ENCODE peak calls at places on chromosomes 16 and 17, in nine cellular contexts. One of them, this sample, is unnamed.
A peak's percentile ranks its signal among the peaks of the same experiment; 100 is the strongest.

GRCh38 chr17:72424505-72425117 is 303.8 kb downstream of the SOX9 start:
- DNase-seq in gastrocnemius medialis: no peak
- DNase-seq in mammary epithelial cell: no peak
- DNase-seq in tibial nerve: no peak
- DNase-seq in body of pancreas: no peak
- DNase-seq in BE2C: no peak
- DNase-seq in colonic mucosa: no peak
- DNase-seq in esophagus muscularis mucosa: no peak
- DNase-seq in fibroblast of mammary gland: no peak
- DNase-seq in this sample: no peak

GRCh38 chr17:68719431-68719830 is 118.3 kb upstream of the FAM20A start:
- DNase-seq in gastrocnemius medialis: no peak
- DNase-seq in mammary epithelial cell: no peak
- DNase-seq in tibial nerve: no peak
- DNase-seq in body of pancreas: no peak
- DNase-seq in BE2C: no peak
- DNase-seq in colonic mucosa: no peak
- DNase-seq in esophagus muscularis mucosa: no peak
- DNase-seq in fibroblast of mammary gland: peak; percentile 76
- DNase-seq in this sample: no peak

GRCh38 chr17:73787036-73787720 is 142.9 kb upstream of the SDK2 start:
- DNase-seq in gastrocnemius medialis: no peak
- DNase-seq in mammary epithelial cell: no peak
- DNase-seq in tibial nerve: no peak
- DNase-seq in body of pancreas: no peak
- DNase-seq in BE2C: no peak
- DNase-seq in colonic mucosa: no peak
- DNase-seq in esophagus muscularis mucosa: no peak
- DNase-seq in fibroblast of mammary gland: no peak
- DNase-seq in this sample: no peak

GRCh38 chr17:60750645-60751044 is 73.0 kb downstream of the BCAS3 start:
- DNase-seq in gastrocnemius medialis: no peak
- DNase-seq in mammary epithelial cell: no peak
- DNase-seq in tibial nerve: no peak
- DNase-seq in body of pancreas: no peak
- DNase-seq in BE2C: no peak
- DNase-seq in colonic mucosa: no peak
- DNase-seq in esophagus muscularis mucosa: no peak
- DNase-seq in fibroblast of mammary gland: no peak
- DNase-seq in this sample: no peak

GRCh38 chr17:75086496-75087181 is 1.1 kb upstream of the SLC16A5 start:
- DNase-seq in gastrocnemius medialis: no peak
- DNase-seq in mammary epithelial cell: no peak
- DNase-seq in tibial nerve: no peak
- DNase-seq in body of pancreas: no peak
- DNase-seq in BE2C: no peak
- DNase-seq in colonic mucosa: peak; percentile 75
- DNase-seq in esophagus muscularis mucosa: no peak
- DNase-seq in fibroblast of mammary gland: no peak
- DNase-seq in this sample: no peak

GRCh38 chr16:57795431-57795878 is 6.8 kb downstream of the KIFC3 start:
- DNase-seq in gastrocnemius medialis: peak; percentile 61
- DNase-seq in mammary epithelial cell: peak; percentile 71
- DNase-seq in tibial nerve: no peak
- DNase-seq in body of pancreas: peak; percentile 73
- DNase-seq in BE2C: peak; percentile 56
- DNase-seq in colonic mucosa: no peak
- DNase-seq in esophagus muscularis mucosa: no peak
- DNase-seq in fibroblast of mammary gland: peak; percentile 49
- DNase-seq in this sample: no peak

GRCh38 chr17:19337712-19338023 is 24.9 kb downstream of the B9D1 start:
- DNase-seq in gastrocnemius medialis: no peak
- DNase-seq in mammary epithelial cell: no peak
- DNase-seq in tibial nerve: no peak
- DNase-seq in body of pancreas: no peak
- DNase-seq in BE2C: no peak
- DNase-seq in colonic mucosa: no peak
- DNase-seq in esophagus muscularis mucosa: no peak
- DNase-seq in fibroblast of mammary gland: no peak
- DNase-seq in this sample: no peak

GRCh38 chr16:84959784-84960417 is 51.4 kb downstream of the ZDHHC7 start:
- DNase-seq in gastrocnemius medialis: no peak
- DNase-seq in mammary epithelial cell: no peak
- DNase-seq in tibial nerve: no peak
- DNase-seq in body of pancreas: no peak
- DNase-seq in BE2C: no peak
- DNase-seq in colonic mucosa: no peak
- DNase-seq in esophagus muscularis mucosa: no peak
- DNase-seq in fibroblast of mammary gland: no peak
- DNase-seq in this sample: no peak

GRCh38 chr17:59714255-59714654 is 6.8 kb downstream of the VMP1 start:
- DNase-seq in gastrocnemius medialis: no peak
- DNase-seq in mammary epithelial cell: no peak
- DNase-seq in tibial nerve: no peak
- DNase-seq in body of pancreas: no peak
- DNase-seq in BE2C: no peak
- DNase-seq in colonic mucosa: no peak
- DNase-seq in esophagus muscularis mucosa: no peak
- DNase-seq in fibroblast of mammary gland: no peak
- DNase-seq in this sample: no peak

GRCh38 chr16:47144559-47144877 is 773 bp upstream of the NETO2 start:
- DNase-seq in gastrocnemius medialis: no peak
- DNase-seq in mammary epithelial cell: no peak
- DNase-seq in tibial nerve: no peak
- DNase-seq in body of pancreas: no peak
- DNase-seq in BE2C: no peak
- DNase-seq in colonic mucosa: no peak
- DNase-seq in esophagus muscularis mucosa: no peak
- DNase-seq in fibroblast of mammary gland: no peak
- DNase-seq in this sample: no peak

GRCh38 chr17:11467639-11468038 is 130.6 kb upstream of the DNAH9 start:
- DNase-seq in gastrocnemius medialis: no peak
- DNase-seq in mammary epithelial cell: no peak
- DNase-seq in tibial nerve: no peak
- DNase-seq in body of pancreas: no peak
- DNase-seq in BE2C: no peak
- DNase-seq in colonic mucosa: no peak
- DNase-seq in esophagus muscularis mucosa: peak; percentile 29
- DNase-seq in fibroblast of mammary gland: no peak
- DNase-seq in this sample: no peak

GRCh38 chr16:64920211-64920610 is 201.7 kb downstream of the CDH11 start:
- DNase-seq in gastrocnemius medialis: no peak
- DNase-seq in mammary epithelial cell: no peak
- DNase-seq in tibial nerve: no peak
- DNase-seq in body of pancreas: no peak
- DNase-seq in BE2C: no peak
- DNase-seq in colonic mucosa: no peak
- DNase-seq in esophagus muscularis mucosa: no peak
- DNase-seq in fibroblast of mammary gland: no peak
- DNase-seq in this sample: no peak

GRCh38 chr17:18964018-18964351 is 12.0 kb downstream of the SLC5A10 start:
- DNase-seq in gastrocnemius medialis: no peak
- DNase-seq in mammary epithelial cell: no peak
- DNase-seq in tibial nerve: no peak
- DNase-seq in body of pancreas: no peak
- DNase-seq in BE2C: no peak
- DNase-seq in colonic mucosa: no peak
- DNase-seq in esophagus muscularis mucosa: no peak
- DNase-seq in fibroblast of mammary gland: no peak
- DNase-seq in this sample: no peak

GRCh38 chr17:30570596-30571265 is 93.5 kb downstream of the GOSR1 start:
- DNase-seq in gastrocnemius medialis: no peak
- DNase-seq in mammary epithelial cell: no peak
- DNase-seq in tibial nerve: no peak
- DNase-seq in body of pancreas: no peak
- DNase-seq in BE2C: no peak
- DNase-seq in colonic mucosa: no peak
- DNase-seq in esophagus muscularis mucosa: no peak
- DNase-seq in fibroblast of mammary gland: no peak
- DNase-seq in this sample: no peak

GRCh38 chr17:50201226-50201854 is at the start of gene COL1A1:
- DNase-seq in gastrocnemius medialis: no peak
- DNase-seq in mammary epithelial cell: no peak
- DNase-seq in tibial nerve: peak; percentile 76
- DNase-seq in body of pancreas: peak; percentile 31
- DNase-seq in BE2C: no peak
- DNase-seq in colonic mucosa: peak; percentile 73
- DNase-seq in esophagus muscularis mucosa: no peak
- DNase-seq in fibroblast of mammary gland: peak; percentile 85
- DNase-seq in this sample: peak; percentile 97

GRCh38 chr17:22217135-22217534 is 524.8 kb downstream of the KCNJ18 start:
- DNase-seq in gastrocnemius medialis: no peak
- DNase-seq in mammary epithelial cell: no peak
- DNase-seq in tibial nerve: no peak
- DNase-seq in body of pancreas: no peak
- DNase-seq in BE2C: no peak
- DNase-seq in colonic mucosa: no peak
- DNase-seq in esophagus muscularis mucosa: no peak
- DNase-seq in fibroblast of mammary gland: no peak
- DNase-seq in this sample: peak; percentile 67

GRCh38 chr17:67765623-67766022 is 47.9 kb downstream of the NOL11 start:
- DNase-seq in gastrocnemius medialis: no peak
- DNase-seq in mammary epithelial cell: no peak
- DNase-seq in tibial nerve: no peak
- DNase-seq in body of pancreas: no peak
- DNase-seq in BE2C: no peak
- DNase-seq in colonic mucosa: no peak
- DNase-seq in esophagus muscularis mucosa: no peak
- DNase-seq in fibroblast of mammary gland: no peak
- DNase-seq in this sample: no peak

GRCh38 chr16:57519796-57520360 is 16.5 kb downstream of the CCDC102A start:
- DNase-seq in gastrocnemius medialis: peak; percentile 52
- DNase-seq in mammary epithelial cell: peak; percentile 20
- DNase-seq in tibial nerve: peak; percentile 80
- DNase-seq in body of pancreas: peak; percentile 81
- DNase-seq in BE2C: peak; percentile 91
- DNase-seq in colonic mucosa: peak; percentile 83
- DNase-seq in esophagus muscularis mucosa: no peak
- DNase-seq in fibroblast of mammary gland: peak; percentile 57
- DNase-seq in this sample: peak; percentile 92

GRCh38 chr16:23504453-23505179 is 5.7 kb downstream of the GGA2 start:
- DNase-seq in gastrocnemius medialis: peak; percentile 89
- DNase-seq in mammary epithelial cell: peak; percentile 96
- DNase-seq in tibial nerve: peak; percentile 50
- DNase-seq in body of pancreas: peak; percentile 40
- DNase-seq in BE2C: no peak
- DNase-seq in colonic mucosa: peak; percentile 33
- DNase-seq in esophagus muscularis mucosa: peak; percentile 92
- DNase-seq in fibroblast of mammary gland: peak; percentile 97
- DNase-seq in this sample: no peak
- TF ChIP-seq CTCF in gastrocnemius medialis: no peak
- TF ChIP-seq CTCF in mammary epithelial cell: no peak
- TF ChIP-seq CTCF in tibial nerve: no peak
- TF ChIP-seq CTCF in body of pancreas: no peak
- TF ChIP-seq CTCF in BE2C: peak; percentile 13
- TF ChIP-seq CTCF in colonic mucosa: no peak
- TF ChIP-seq CTCF in esophagus muscularis mucosa: no peak
- TF ChIP-seq CTCF in fibroblast of mammary gland: no peak
- TF ChIP-seq CTCF in this sample: no peak

GRCh38 chr17:15249487-15249886 is 15.6 kb downstream of the PMP22 start:
- DNase-seq in gastrocnemius medialis: no peak
- DNase-seq in mammary epithelial cell: no peak
- DNase-seq in tibial nerve: no peak
- DNase-seq in body of pancreas: no peak
- DNase-seq in BE2C: no peak
- DNase-seq in colonic mucosa: no peak
- DNase-seq in esophagus muscularis mucosa: peak; percentile 45
- DNase-seq in fibroblast of mammary gland: no peak
- DNase-seq in this sample: peak; percentile 27

GRCh38 chr17:15250459-15250858 is 14.7 kb downstream of the PMP22 start:
- DNase-seq in gastrocnemius medialis: no peak
- DNase-seq in mammary epithelial cell: no peak
- DNase-seq in tibial nerve: no peak
- DNase-seq in body of pancreas: no peak
- DNase-seq in BE2C: no peak
- DNase-seq in colonic mucosa: no peak
- DNase-seq in esophagus muscularis mucosa: peak; percentile 39
- DNase-seq in fibroblast of mammary gland: no peak
- DNase-seq in this sample: peak; percentile 6

GRCh38 chr17:15247891-15248529 is 17.1 kb downstream of the PMP22 start:
- DNase-seq in gastrocnemius medialis: no peak
- DNase-seq in mammary epithelial cell: peak; percentile 83
- DNase-seq in tibial nerve: no peak
- DNase-seq in body of pancreas: no peak
- DNase-seq in BE2C: no peak
- DNase-seq in colonic mucosa: peak; percentile 13
- DNase-seq in esophagus muscularis mucosa: peak; percentile 66
- DNase-seq in fibroblast of mammary gland: peak; percentile 16
- DNase-seq in this sample: peak; percentile 34
- TF ChIP-seq CTCF in gastrocnemius medialis: peak; percentile 41
- TF ChIP-seq CTCF in mammary epithelial cell: peak; percentile 74
- TF ChIP-seq CTCF in tibial nerve: no peak
- TF ChIP-seq CTCF in body of pancreas: no peak
- TF ChIP-seq CTCF in BE2C: peak; percentile 41
- TF ChIP-seq CTCF in colonic mucosa: peak; percentile 22
- TF ChIP-seq CTCF in esophagus muscularis mucosa: no peak
- TF ChIP-seq CTCF in fibroblast of mammary gland: peak; percentile 45
- TF ChIP-seq CTCF in this sample: peak; percentile 45

GRCh38 chr17:64180674-64181073 is 50.7 kb upstream of the ERN1 start:
- DNase-seq in gastrocnemius medialis: no peak
- DNase-seq in mammary epithelial cell: no peak
- DNase-seq in tibial nerve: no peak
- DNase-seq in body of pancreas: no peak
- DNase-seq in BE2C: no peak
- DNase-seq in colonic mucosa: no peak
- DNase-seq in esophagus muscularis mucosa: no peak
- DNase-seq in fibroblast of mammary gland: peak; percentile 10
- DNase-seq in this sample: no peak
- TF ChIP-seq CTCF in gastrocnemius medialis: no peak
- TF ChIP-seq CTCF in mammary epithelial cell: no peak
- TF ChIP-seq CTCF in tibial nerve: no peak
- TF ChIP-seq CTCF in body of pancreas: no peak
- TF ChIP-seq CTCF in BE2C: no peak
- TF ChIP-seq CTCF in colonic mucosa: no peak
- TF ChIP-seq CTCF in esophagus muscularis mucosa: no peak
- TF ChIP-seq CTCF in fibroblast of mammary gland: no peak
- TF ChIP-seq CTCF in this sample: no peak

GRCh38 chr16:71590584-71590983 is 13.7 kb upstream of the TAT start:
- DNase-seq in gastrocnemius medialis: no peak
- DNase-seq in mammary epithelial cell: no peak
- DNase-seq in tibial nerve: no peak
- DNase-seq in body of pancreas: no peak
- DNase-seq in BE2C: no peak
- DNase-seq in colonic mucosa: no peak
- DNase-seq in esophagus muscularis mucosa: no peak
- DNase-seq in fibroblast of mammary gland: no peak
- DNase-seq in this sample: no peak

GRCh38 chr16:71593048-71593999 is 16.4 kb upstream of the TAT start:
- DNase-seq in gastrocnemius medialis: no peak
- DNase-seq in mammary epithelial cell: no peak
- DNase-seq in tibial nerve: no peak
- DNase-seq in body of pancreas: no peak
- DNase-seq in BE2C: no peak
- DNase-seq in colonic mucosa: no peak
- DNase-seq in esophagus muscularis mucosa: no peak
- DNase-seq in fibroblast of mammary gland: no peak
- DNase-seq in this sample: no peak

GRCh38 chr16:71591917-71592316 is 15.0 kb upstream of the TAT start:
- DNase-seq in gastrocnemius medialis: no peak
- DNase-seq in mammary epithelial cell: no peak
- DNase-seq in tibial nerve: no peak
- DNase-seq in body of pancreas: no peak
- DNase-seq in BE2C: no peak
- DNase-seq in colonic mucosa: no peak
- DNase-seq in esophagus muscularis mucosa: no peak
- DNase-seq in fibroblast of mammary gland: no peak
- DNase-seq in this sample: no peak

GRCh38 chr16:71594000-71594646 is 17.2 kb upstream of the TAT start:
- DNase-seq in gastrocnemius medialis: no peak
- DNase-seq in mammary epithelial cell: no peak
- DNase-seq in tibial nerve: no peak
- DNase-seq in body of pancreas: no peak
- DNase-seq in BE2C: no peak
- DNase-seq in colonic mucosa: no peak
- DNase-seq in esophagus muscularis mucosa: no peak
- DNase-seq in fibroblast of mammary gland: no peak
- DNase-seq in this sample: no peak
- TF ChIP-seq CTCF in gastrocnemius medialis: no peak
- TF ChIP-seq CTCF in mammary epithelial cell: no peak
- TF ChIP-seq CTCF in tibial nerve: no peak
- TF ChIP-seq CTCF in body of pancreas: no peak
- TF ChIP-seq CTCF in BE2C: no peak
- TF ChIP-seq CTCF in colonic mucosa: no peak
- TF ChIP-seq CTCF in esophagus muscularis mucosa: no peak
- TF ChIP-seq CTCF in fibroblast of mammary gland: no peak
- TF ChIP-seq CTCF in this sample: no peak